ENCODE peak calls at places on chromosomes 6 and 20, in five cellular contexts. X is AG09309, W is HepG2, O is astrocyte of the spinal cord, R is ovary. K is an unnamed sample.

GRCh38 chr6:71287926-71288227 is 734 bp upstream of the OGFRL1 start:
- DNase-seq in X (no peak), W (no peak), O (no peak), R (no peak), K (no peak)

GRCh38 chr6:137415834-137416190 is 78.4 kb downstream of the OLIG3 start:
- DNase-seq in X (no peak), W (no peak), O (no peak), R (no peak), K (no peak)

GRCh38 chr6:144149894-144150672 is at the start of gene STX11:
- DNase-seq in X (no peak), W (no peak), O (peak; percentile 29), R (peak; percentile 36), K (no peak)

GRCh38 chr20:58749979-58750378 is 57.4 kb downstream of the NPEPL1 start:
- DNase-seq in X (no peak), W (no peak), O (no peak), R (no peak), K (no peak)

GRCh38 chr6:148857817-148858390 is 111.1 kb downstream of the UST start:
- DNase-seq in X (peak; percentile 44), W (no peak), O (peak; percentile 88), R (no peak), K (peak; percentile 56)

GRCh38 chr6:139500977-139501376 is 126.5 kb upstream of the CITED2 start:
- DNase-seq in X (no peak), W (no peak), O (no peak), R (no peak), K (no peak)

GRCh38 chr6:15369838-15370237 is 124.0 kb downstream of the JARID2 start:
- DNase-seq in X (no peak), W (no peak), O (no peak), R (no peak), K (no peak)

GRCh38 chr6:54017877-54018276 is 93.4 kb upstream of the MLIP start:
- DNase-seq in X (no peak), W (no peak), O (no peak), R (no peak), K (no peak)

GRCh38 chr6:33235221-33235634 is 26.9 kb downstream of the RING1 start:
- DNase-seq in X (no peak), W (no peak), O (no peak), R (no peak), K (no peak)

GRCh38 chr6:5093231-5094015 is 8.3 kb downstream of the PPP1R3G start:
- DNase-seq in X (no peak), W (no peak), O (no peak), R (no peak), K (no peak)

GRCh38 chr6:158818008-158818579 is 1.1 kb downstream of the EZR start:
- DNase-seq in X (no peak), W (peak; percentile 55), O (peak; percentile 84), R (peak; percentile 79), K (no peak)

GRCh38 chr20:63290677-63291472 is 2.1 kb upstream of the COL20A1 start:
- DNase-seq in X (no peak), W (peak; percentile 41), O (no peak), R (no peak), K (no peak)

GRCh38 chr20:64237316-64237715 is 18.2 kb upstream of the PCMTD2 start:
- DNase-seq in X (no peak), W (no peak), O (no peak), R (no peak), K (no peak)

GRCh38 chr6:79813854-79814477 is 133.4 kb downstream of the ELOVL4 start:
- DNase-seq in X (peak; percentile 27), W (peak; percentile 54), O (peak; percentile 61), R (peak; percentile 53), K (peak; percentile 19)

GRCh38 chr6:130381459-130382380 is 15.9 kb downstream of the TMEM200A start:
- DNase-seq in X (no peak), W (no peak), O (no peak), R (no peak), K (no peak)

GRCh38 chr6:139580592-139581484 is 206.4 kb upstream of the CITED2 start:
- DNase-seq in X (no peak), W (no peak), O (no peak), R (no peak), K (no peak)

GRCh38 chr6:24959333-24959732 is 23.6 kb upstream of the RIPOR2 start:
- DNase-seq in X (no peak), W (no peak), O (no peak), R (no peak), K (no peak)

GRCh38 chr20:36645998-36646397 is at the start of gene SLA2:
- DNase-seq in X (no peak), W (no peak), O (no peak), R (no peak), K (no peak)

GRCh38 chr6:151015320-151015719 is 149.8 kb downstream of the MTHFD1L start:
- DNase-seq in X (no peak), W (no peak), O (no peak), R (no peak), K (no peak)

GRCh38 chr6:151018035-151018434 is 152.5 kb downstream of the MTHFD1L start:
- DNase-seq in X (no peak), W (no peak), O (no peak), R (no peak), K (peak; percentile 49)

GRCh38 chr6:151012321-151013294 is 147.1 kb downstream of the MTHFD1L start:
- DNase-seq in X (no peak), W (peak; percentile 74), O (peak; percentile 79), R (no peak), K (no peak)

GRCh38 chr6:151016107-151016506 is 150.6 kb downstream of the MTHFD1L start:
- DNase-seq in X (no peak), W (no peak), O (no peak), R (no peak), K (no peak)

GRCh38 chr6:151014404-151015150 is 149.1 kb downstream of the MTHFD1L start:
- DNase-seq in X (no peak), W (peak; percentile 80), O (peak; percentile 77), R (peak; percentile 71), K (no peak)
- TF ChIP-seq CTCF in X (peak; percentile 96), W (peak; percentile 98), O (peak; percentile 96), R (peak; percentile 79), K (peak; percentile 99)

GRCh38 chr20:50711113-50711825 is 19.9 kb upstream of the RIPOR3 start:
- DNase-seq in X (no peak), W (no peak), O (no peak), R (no peak), K (no peak)

GRCh38 chr20:50712771-50713676 is 18.4 kb upstream of the PARD6B start:
- DNase-seq in X (no peak), W (no peak), O (no peak), R (no peak), K (no peak)

GRCh38 chr20:50716518-50716917 is 14.9 kb upstream of the PARD6B start:
- DNase-seq in X (no peak), W (no peak), O (no peak), R (no peak), K (no peak)

GRCh38 chr20:50715694-50716093 is 15.7 kb upstream of the PARD6B start:
- DNase-seq in X (no peak), W (no peak), O (no peak), R (no peak), K (no peak)

GRCh38 chr20:50713677-50714101 is 17.7 kb upstream of the PARD6B start:
- DNase-seq in X (no peak), W (no peak), O (peak; percentile 41), R (peak; percentile 40), K (no peak)
- TF ChIP-seq CTCF in X (peak; percentile 70), W (peak; percentile 78), O (peak; percentile 60), R (no peak), K (peak; percentile 38)

GRCh38 chr6:77173472-77174074 is 289.7 kb downstream of the HTR1B start:
- DNase-seq in X (no peak), W (peak; percentile 1), O (no peak), R (no peak), K (no peak)
- TF ChIP-seq CTCF in X (peak; percentile 29), W (no peak), O (peak; percentile 16), R (no peak), K (no peak)

GRCh38 chr6:2868637-2869379 is 27.1 kb upstream of the SERPINB1 start:
- DNase-seq in X (no peak), W (no peak), O (no peak), R (no peak), K (no peak)
- TF ChIP-seq CTCF in X (no peak), W (no peak), O (no peak), R (no peak), K (no peak)

DNA sequence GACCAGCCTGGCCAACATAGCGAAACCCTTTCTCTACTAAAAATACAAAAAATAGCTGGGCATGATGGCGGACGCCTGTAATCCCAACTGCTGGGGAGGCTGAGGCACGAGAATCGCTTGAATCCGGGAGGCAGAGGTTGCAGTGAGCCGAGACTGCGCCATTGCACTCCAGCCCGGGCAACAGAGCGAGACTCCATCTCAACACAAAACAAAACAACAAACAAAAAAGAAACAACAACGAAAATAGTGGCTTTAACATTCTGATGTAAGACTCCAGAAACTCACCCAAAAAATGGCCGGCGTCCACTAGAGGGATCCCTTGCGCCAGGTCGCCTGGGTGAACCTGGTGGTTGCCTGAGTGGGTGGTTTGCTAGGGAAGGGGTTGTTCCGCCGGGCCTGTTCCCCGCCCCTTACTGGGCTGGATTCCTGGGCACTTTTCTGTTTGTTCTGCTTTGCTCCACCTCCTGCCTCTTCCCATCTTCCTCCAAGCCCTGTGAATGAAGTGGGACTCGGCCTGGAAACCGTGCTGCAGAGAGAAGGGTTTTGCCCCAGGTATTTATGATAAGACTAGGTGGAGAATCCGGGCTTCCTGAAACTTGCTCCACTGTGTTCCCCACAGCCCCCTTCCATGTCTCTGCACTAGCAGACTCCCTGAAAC is 1.5 kb downstream of the PABPC1L start:
- DNase-seq in X (no peak), W (peak; percentile 96), O (peak; percentile 41), R (no peak), K (peak; percentile 34)
- TF ChIP-seq CTCF in X (peak; percentile 38), W (peak; percentile 95), O (peak; percentile 45), R (no peak), K (peak; percentile 58)

GRCh38 chr6:145214570-145214969 is 520.8 kb downstream of the EPM2A start:
- DNase-seq in X (no peak), W (peak; percentile 47), O (peak; percentile 53), R (no peak), K (no peak)
- TF ChIP-seq CTCF in X (peak; percentile 43), W (peak; percentile 46), O (peak; percentile 46), R (no peak), K (peak; percentile 40)

DNA sequence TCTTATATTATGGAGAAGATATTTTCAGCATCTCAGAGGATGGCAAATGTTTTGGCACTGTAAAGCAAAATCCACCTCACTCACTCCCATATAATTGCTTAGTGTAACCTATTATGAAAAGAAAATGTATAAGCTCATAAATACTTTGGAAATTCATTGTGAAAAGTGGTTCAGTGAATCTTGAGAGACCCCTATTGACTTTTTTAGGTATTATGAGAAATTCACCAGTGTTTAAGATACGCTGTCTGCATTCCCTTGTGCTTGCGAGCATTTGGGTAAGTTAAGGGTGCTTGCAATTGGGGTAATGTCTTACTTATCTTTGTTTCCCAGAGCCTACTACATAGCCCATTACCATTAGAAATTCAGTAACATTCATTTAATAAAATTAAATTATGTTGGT is 66.3 kb upstream of the BMP5 start:
- DNase-seq in X (no peak), W (no peak), O (peak; percentile 43), R (no peak), K (no peak)
- TF ChIP-seq CTCF in X (peak; percentile 32), W (peak; percentile 33), O (peak; percentile 33), R (no peak), K (peak; percentile 20)

K was measured in kidney epithelial cell.